ENCODE peak calls at places on chromosome 7, in seven cellular contexts. Y is AG09309, A is sigmoid colon, E is AG10803, F is esophagus squamous epithelium, X is GM23338, G is cardiac muscle cell. P is an unnamed sample.

GRCh38 chr7:157612664-157613561 is 276.1 kb downstream of the DNAJB6 start:
- DNase-seq in E (no peak), Y (no peak), X (peak; percentile 6), F (no peak), G (peak; percentile 13), A (peak; percentile 66), P (peak; percentile 13)

GRCh38 chr7:3162286-3162685 is 118.6 kb upstream of the CARD11 start:
- DNase-seq in A (no peak), E (no peak), F (no peak), Y (no peak), X (peak; percentile 65), G (peak; percentile 44), P (no peak)

GRCh38 chr7:16466087-16466472 is 542 bp upstream of the SOSTDC1 start:
- DNase-seq in Y (no peak), F (no peak), G (no peak), A (no peak), E (no peak), X (no peak), P (no peak)

GRCh38 chr7:81162771-81163525 is 244.1 kb upstream of the SEMA3C start:
- DNase-seq in F (no peak), Y (no peak), E (no peak), X (no peak), G (no peak), A (no peak), P (no peak)

GRCh38 chr7:16980539-16980938 is 98.8 kb upstream of the AGR3 start:
- DNase-seq in X (no peak), G (no peak), Y (no peak), E (no peak), A (no peak), F (no peak), P (no peak)

GRCh38 chr7:134083766-134084487 is 43.2 kb upstream of the LRGUK start:
- DNase-seq in A (no peak), X (no peak), Y (peak; percentile 3), G (no peak), E (peak; percentile 3), F (no peak), P (peak; percentile 18)

GRCh38 chr7:77330169-77330882 is 85.8 kb downstream of the GSAP start:
- DNase-seq in A (no peak), E (peak; percentile 16), G (peak; percentile 28), F (no peak), X (no peak), Y (no peak), P (no peak)

GRCh38 chr7:73721237-73721848 is 1.9 kb upstream of the STX1A start:
- DNase-seq in X (no peak), Y (no peak), E (no peak), A (peak; percentile 89), F (no peak), G (no peak), P (no peak)

GRCh38 chr7:79282051-79282694 is 171.3 kb downstream of the MAGI2 start:
- DNase-seq in E (peak; percentile 83), G (peak; percentile 83), X (peak; percentile 53), Y (peak; percentile 67), F (no peak), A (no peak), P (peak; percentile 82)

GRCh38 chr7:80922254-80923049 is 3.6 kb upstream of the SEMA3C start:
- DNase-seq in X (no peak), G (no peak), Y (no peak), F (no peak), A (no peak), E (no peak), P (no peak)

GRCh38 chr7:30222519-30223213 is 61.7 kb upstream of the ZNRF2 start:
- DNase-seq in F (no peak), A (no peak), X (peak; percentile 18), Y (no peak), G (no peak), E (no peak), P (no peak)

GRCh38 chr7:143256932-143257331 is 6.3 kb upstream of the GSTK1 start:
- DNase-seq in X (no peak), Y (no peak), A (no peak), F (no peak), E (no peak), G (no peak), P (no peak)

GRCh38 chr7:80736371-80736770 is 97.9 kb downstream of the CD36 start:
- DNase-seq in X (no peak), E (no peak), G (no peak), F (no peak), A (no peak), Y (no peak), P (no peak)

GRCh38 chr7:83824214-83824613 is 175.3 kb upstream of the SEMA3E start:
- DNase-seq in Y (no peak), X (no peak), G (no peak), A (no peak), E (no peak), F (no peak), P (peak; percentile 58)

GRCh38 chr7:105906690-105907089 is 30.3 kb upstream of the ATXN7L1 start:
- DNase-seq in G (peak; percentile 27), Y (no peak), A (peak; percentile 76), E (peak; percentile 49), X (no peak), F (no peak), P (no peak)

GRCh38 chr7:105907129-105907846 is 30.9 kb upstream of the ATXN7L1 start:
- DNase-seq in A (no peak), Y (no peak), X (no peak), G (no peak), F (no peak), E (no peak), P (no peak)

GRCh38 chr7:105904064-105904463 is 27.7 kb upstream of the ATXN7L1 start:
- DNase-seq in G (no peak), X (no peak), E (no peak), A (no peak), F (no peak), Y (no peak), P (no peak)

GRCh38 chr7:105906169-105906568 is 29.8 kb upstream of the ATXN7L1 start:
- DNase-seq in X (peak; percentile 47), G (no peak), A (no peak), Y (no peak), E (no peak), F (no peak), P (no peak)

DNA sequence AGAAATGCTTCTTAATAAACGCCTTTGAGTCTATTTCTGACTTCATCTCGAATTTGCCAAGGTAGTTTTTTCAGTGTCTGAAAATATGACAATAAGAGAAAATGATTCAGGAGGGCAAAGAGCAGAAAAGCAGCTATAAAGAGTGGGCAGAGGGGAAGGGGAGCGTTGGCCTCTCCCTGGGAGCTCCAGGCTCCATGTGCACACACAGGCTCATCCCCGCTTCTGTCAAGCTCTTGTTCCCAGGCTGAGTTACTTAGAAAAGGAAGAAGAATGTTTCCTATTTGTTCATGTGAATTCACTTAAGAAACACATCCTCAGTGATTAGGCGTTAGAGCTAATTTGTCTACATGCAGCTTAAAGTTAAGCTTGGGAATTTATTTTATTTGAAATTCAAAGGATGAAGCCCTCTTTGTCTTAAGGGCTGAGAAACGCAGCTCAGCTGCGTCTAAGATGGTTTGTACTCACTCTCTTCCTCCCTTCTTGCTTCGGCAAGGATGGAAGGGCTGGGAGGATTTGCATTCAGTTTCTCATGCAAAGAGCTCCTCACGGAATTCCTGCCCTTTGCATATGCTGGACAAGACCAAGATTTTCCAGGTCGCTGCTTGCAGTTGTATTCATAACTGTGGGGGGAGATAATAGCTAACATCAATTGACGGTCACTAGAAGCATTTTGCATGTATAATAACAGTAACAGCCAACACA is 29.0 kb upstream of the ATXN7L1 start:
- DNase-seq in F (no peak), A (no peak), X (peak; percentile 82), Y (no peak), E (no peak), G (no peak), P (no peak)
- H3K4me3 ChIP-seq in F (no peak overlapping the region), A (no peak overlapping the region), X (peak overlapping the region; percentile 20), Y (no peak overlapping the region), E (no peak overlapping the region), G (no peak overlapping the region), P (no peak overlapping the region)

DNA sequence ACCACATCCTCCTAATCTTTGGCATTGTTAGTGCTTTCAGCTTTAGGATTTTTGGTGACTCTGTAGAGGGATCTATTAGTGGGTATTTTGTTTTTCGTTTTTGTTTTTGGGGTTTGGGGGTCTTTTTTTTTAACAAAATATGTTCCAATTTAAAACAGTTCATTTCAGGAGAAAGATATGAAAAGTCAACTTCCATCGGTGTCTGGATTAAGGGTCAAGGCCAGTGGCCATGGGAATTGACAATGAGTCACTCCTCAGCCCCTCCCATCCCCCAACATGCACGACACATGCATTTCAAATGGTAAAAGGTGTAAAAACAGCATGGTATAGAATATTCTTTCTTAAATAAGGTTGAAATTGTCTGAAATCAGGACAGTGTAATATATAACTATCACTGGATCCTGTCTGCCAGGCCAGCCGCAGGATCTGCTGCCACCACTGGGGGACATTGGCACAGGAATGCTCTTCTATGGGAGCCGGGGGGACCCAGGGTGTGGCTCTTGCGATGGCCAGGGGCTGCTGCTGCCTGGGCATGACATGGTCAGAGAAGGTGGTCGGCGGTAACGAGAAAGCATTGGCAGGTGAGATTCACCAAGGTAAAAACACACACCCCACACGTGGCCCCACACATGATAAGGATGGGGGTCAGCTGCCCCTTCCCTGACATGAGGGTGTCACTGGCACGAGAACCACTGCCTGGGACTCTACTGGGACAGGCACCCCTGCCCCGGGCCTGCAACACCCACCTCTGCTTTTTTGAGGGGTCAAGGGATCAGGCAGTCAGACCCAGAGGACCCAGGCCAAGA is 126.2 kb upstream of the KCTD7 start:
- DNase-seq in F (no peak), A (no peak), Y (no peak), E (no peak), X (no peak), G (no peak), P (no peak)
- TF ChIP-seq CTCF in F (no peak), A (no peak), Y (peak; percentile 17), E (no peak), X (no peak), G (peak; percentile 9), P (no peak)

DNA sequence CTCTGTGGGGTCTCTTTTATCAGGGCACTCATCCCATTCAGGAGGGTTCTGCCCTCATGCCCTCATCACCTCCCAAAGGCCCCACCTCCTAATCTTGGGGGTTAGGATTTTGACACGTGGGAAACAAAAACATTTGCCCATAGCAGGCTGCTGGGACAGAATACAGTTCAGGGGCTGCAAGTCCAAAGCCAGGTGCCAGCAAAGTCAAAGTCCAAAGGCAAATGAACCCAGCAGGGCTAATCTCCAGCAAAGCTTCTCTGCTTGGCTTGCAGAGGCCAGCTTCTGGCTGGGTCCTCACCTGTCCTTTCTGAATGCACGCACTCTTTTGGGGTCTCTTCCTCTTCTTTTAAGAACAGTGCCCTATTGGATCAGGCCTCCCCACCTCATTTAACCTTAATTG is 359.9 kb downstream of the DPP6 start:
- DNase-seq in G (no peak), F (no peak), E (no peak), X (no peak), A (no peak), Y (no peak), P (no peak)
- H3K4me3 ChIP-seq in G (no peak overlapping the region), F (no peak overlapping the region), E (no peak overlapping the region), X (no peak overlapping the region), A (no peak overlapping the region), Y (no peak overlapping the region), P (no peak overlapping the region)

DNA sequence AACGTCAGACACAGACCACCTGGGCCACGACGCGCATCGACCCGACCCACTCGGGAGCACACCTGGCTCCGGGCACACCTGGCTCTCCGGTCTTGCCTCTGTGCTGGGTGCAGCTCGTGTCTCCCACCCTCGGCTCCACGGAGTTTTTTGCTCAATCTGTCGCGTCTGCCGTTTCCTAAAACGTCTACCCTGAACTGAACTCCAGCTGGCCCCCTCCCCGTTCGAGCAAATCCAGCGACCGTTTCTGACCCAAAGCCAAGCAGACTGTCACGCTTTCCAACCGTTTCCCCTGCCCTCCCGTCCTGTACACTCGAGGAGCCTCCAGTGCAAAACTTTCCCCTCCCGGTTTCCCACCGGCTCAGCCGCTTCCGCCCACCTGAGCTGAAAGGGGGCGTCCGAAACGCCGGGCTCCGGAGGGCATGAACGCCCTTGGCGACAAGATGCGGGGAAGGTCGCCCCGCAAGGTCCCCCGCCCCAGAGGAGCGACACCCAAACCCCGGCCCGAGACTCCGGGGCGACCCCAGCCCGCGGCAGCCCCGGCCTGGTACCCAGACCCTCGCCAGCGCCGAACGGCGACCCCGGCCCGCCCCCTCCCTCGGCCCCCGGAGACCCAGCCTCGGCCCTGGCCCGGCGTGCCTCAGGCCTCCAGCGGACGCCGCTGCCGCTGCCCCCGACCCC is 591 bp downstream of the CYTH3 start:
- DNase-seq in A (peak; percentile 72), F (no peak), Y (no peak), E (no peak), G (no peak), X (no peak), P (peak; percentile 35)
- TF ChIP-seq CTCF in A (no peak), F (no peak), Y (no peak), E (no peak), G (no peak), X (no peak), P (no peak)

P was measured in foreskin fibroblast.